ENCODE peak calls at places on chromosomes 12 and 14, in seven cellular contexts. U is fibroblast of the aortic adventitia, J is astrocyte of the spinal cord, L is PC-3, S is transverse colon, V is fibroblast of pulmonary artery, Q is bronchial epithelial cell. W is an unnamed sample.

GRCh38 chr14:58501214-58501816 is 73.8 kb downstream of the KIAA0586 start:
- DNase-seq in J (peak), L (peak), V (peak), Q (peak), S (no peak), U (peak), W (peak)

GRCh38 chr14:95756751-95757150 is 42.8 kb upstream of the TCL1A start:
- DNase-seq in V (no peak), S (no peak), U (no peak), L (no peak), J (no peak), Q (no peak), W (no peak)

GRCh38 chr14:77986808-77987207 is 183.4 kb upstream of the NRXN3 start:
- DNase-seq in Q (no peak), L (no peak), J (peak), U (peak), S (no peak), V (no peak), W (no peak)

GRCh38 chr14:106044949-106045596 is 518.7 kb downstream of the TMEM121 start:
- DNase-seq in V (no peak), S (peak), U (no peak), L (no peak), J (no peak), Q (no peak), W (no peak)

GRCh38 chr12:56434828-56435227 is 14.4 kb downstream of the TIMELESS start:
- DNase-seq in S (no peak), L (no peak), U (no peak), J (no peak), Q (no peak), V (no peak), W (no peak)

GRCh38 chr12:62692884-62693283 is 226.3 kb downstream of the MON2 start:
- DNase-seq in V (peak), S (no peak), U (peak), J (peak), Q (peak), L (no peak), W (no peak)

GRCh38 chr12:89883630-89884364 is 175.2 kb upstream of the ATP2B1 start:
- DNase-seq in U (peak), S (no peak), Q (no peak), V (peak), L (no peak), J (peak), W (no peak)

GRCh38 chr12:46450279-46450748 is 77.7 kb upstream of the SLC38A2 start:
- DNase-seq in U (no peak), Q (no peak), S (peak), L (peak), J (no peak), V (peak), W (no peak)

GRCh38 chr12:50003595-50003994 is 21.7 kb downstream of the RACGAP1 start:
- DNase-seq in U (peak), Q (no peak), L (no peak), J (peak), V (peak), S (no peak), W (no peak)

GRCh38 chr12:121949643-121950397 is 31.4 kb downstream of the CFAP251 start:
- DNase-seq in U (peak), V (peak), J (peak), Q (peak), S (no peak), L (peak), W (no peak)

GRCh38 chr12:94320109-94320508 is 139.6 kb downstream of the CEP83 start:
- DNase-seq in L (no peak), U (no peak), S (no peak), Q (no peak), V (no peak), J (no peak), W (no peak)

GRCh38 chr12:66947119-66947518 is 268.2 kb upstream of the GRIP1 start:
- DNase-seq in Q (peak), U (no peak), J (no peak), S (no peak), V (no peak), L (peak), W (no peak)

GRCh38 chr12:81668475-81668874 is 90.7 kb downstream of the PPFIA2 start:
- DNase-seq in Q (peak), U (peak), V (peak), J (peak), S (no peak), L (peak), W (no peak)

GRCh38 chr12:102933168-102933567 is 16.1 kb upstream of the PAH start:
- DNase-seq in L (no peak), J (no peak), Q (no peak), U (no peak), V (no peak), S (no peak), W (no peak)

GRCh38 chr14:105159344-105159743 is 9.2 kb downstream of the JAG2 start:
- DNase-seq in U (no peak), Q (no peak), S (no peak), V (no peak), J (no peak), L (no peak), W (no peak)

GRCh38 chr14:69615471-69616407 is 4.3 kb downstream of the SUSD6 start:
- DNase-seq in S (peak), Q (peak), L (no peak), V (peak), J (peak), U (peak), W (peak)

GRCh38 chr14:23164949-23165348 is 18.5 kb downstream of the SLC7A8 start:
- DNase-seq in J (no peak), U (no peak), V (no peak), S (no peak), Q (no peak), L (no peak), W (no peak)

GRCh38 chr14:36665887-36666415 is 4.3 kb downstream of the PAX9 start:
- DNase-seq in L (peak), Q (no peak), J (no peak), S (no peak), U (no peak), V (no peak), W (no peak)

GRCh38 chr12:34390171-34390841 is 368.0 kb downstream of the ALG10 start:
- DNase-seq in J (no peak), U (no peak), L (no peak), V (no peak), S (no peak), Q (no peak), W (no peak)

GRCh38 chr14:96267336-96267735 is 11.3 kb downstream of the BDKRB1 start:
- DNase-seq in Q (peak), L (no peak), V (peak), U (peak), J (peak), S (no peak), W (no peak)

GRCh38 chr12:67661311-67662011 is 12.9 kb downstream of the DYRK2 start:
- DNase-seq in V (no peak), U (peak), L (peak), J (peak), Q (peak), S (no peak), W (no peak)

GRCh38 chr14:43056106-43056505 is 1449.4 kb downstream of the LRFN5 start:
- DNase-seq in S (no peak), U (no peak), V (no peak), L (no peak), J (no peak), Q (no peak), W (no peak)

GRCh38 chr12:53173085-53173715 is 7.3 kb upstream of the ZNF740 start:
- DNase-seq in S (no peak), L (peak), Q (peak), J (peak), V (no peak), U (no peak), W (no peak)

GRCh38 chr14:99252940-99253868 is 18.8 kb downstream of the BCL11B start:
- DNase-seq in J (no peak), L (no peak), U (no peak), Q (no peak), S (no peak), V (no peak), W (no peak)

GRCh38 chr12:67415473-67415872 is 146.3 kb downstream of the CAND1 start:
- DNase-seq in U (peak), J (peak), Q (peak), S (no peak), V (peak), L (peak), W (peak)

GRCh38 chr14:69863083-69863482 is 16.1 kb upstream of the SMOC1 start:
- DNase-seq in U (no peak), L (no peak), Q (no peak), V (peak), J (no peak), S (no peak), W (no peak)

GRCh38 chr14:77761205-77761931 is 412 bp upstream of the SNW1 start:
- DNase-seq in J (no peak), V (peak), U (peak), L (peak), S (peak), Q (peak), W (peak)

GRCh38 chr12:74598819-74599218 is 61.2 kb downstream of the ATXN7L3B start:
- DNase-seq in S (no peak), U (peak), Q (peak), L (peak), J (peak), V (no peak), W (no peak)

GRCh38 chr12:101238806-101239329 is 28.8 kb upstream of the SLC5A8 start:
- DNase-seq in S (no peak), Q (no peak), V (no peak), U (no peak), J (no peak), L (no peak), W (no peak)

GRCh38 chr12:119990382-119990874 is 1.4 kb downstream of the BICDL1 start:
- DNase-seq in S (no peak), L (no peak), J (no peak), Q (no peak), U (no peak), V (no peak), W (peak)

GRCh38 chr14:71725802-71726638 is 206.2 kb upstream of the RGS6 start:
- DNase-seq in L (peak), U (peak), J (peak), V (peak), S (no peak), Q (peak), W (no peak)

DNA sequence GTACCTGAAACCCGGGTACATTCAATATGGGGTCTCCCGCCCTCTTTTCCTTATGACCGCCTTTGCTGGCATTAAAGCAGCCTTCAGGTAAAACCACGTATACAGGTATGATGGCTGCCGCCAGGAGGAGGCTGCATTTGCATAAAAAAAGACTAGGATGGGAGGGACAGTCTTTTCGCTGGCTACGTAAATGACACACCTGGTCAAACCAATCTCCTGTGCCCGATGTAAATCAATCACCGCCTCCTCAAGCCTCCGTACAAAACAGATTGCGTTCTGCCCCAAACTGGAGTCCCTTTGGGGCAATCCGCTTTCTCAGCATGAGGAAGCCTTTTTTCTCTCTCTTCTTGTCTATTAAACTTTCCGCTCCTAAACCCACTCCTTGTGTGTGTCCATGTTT is 8.1 kb upstream of the ALDH1L2 start:
- DNase-seq in L (peak), Q (peak), V (no peak), U (no peak), S (peak), J (no peak), W (no peak)
- H3K4me3 ChIP-seq in L (peak), Q (peak), V (no peak), U (no peak), S (no peak), J (no peak), W (no peak)

GRCh38 chr12:41185946-41186345 is 2.2 kb upstream of the PDZRN4 start:
- DNase-seq in S (no peak), J (no peak), Q (no peak), L (no peak), V (no peak), U (no peak), W (no peak)

GRCh38 chr12:41189395-41190251 is 1.5 kb downstream of the PDZRN4 start:
- DNase-seq in L (no peak), Q (no peak), J (peak), U (no peak), V (no peak), S (peak), W (no peak)

GRCh38 chr12:41188058-41188840 is at the start of gene PDZRN4:
- DNase-seq in Q (no peak), U (no peak), J (no peak), L (no peak), S (peak), V (no peak), W (no peak)

GRCh38 chr12:41188841-41189394 is 798 bp downstream of the PDZRN4 start:
- DNase-seq in U (no peak), J (no peak), Q (no peak), S (no peak), L (no peak), V (no peak), W (no peak)

GRCh38 chr12:41184864-41185263 is 3.3 kb upstream of the PDZRN4 start:
- DNase-seq in U (no peak), S (no peak), J (no peak), Q (peak), V (no peak), L (no peak), W (no peak)
- H3K4me3 ChIP-seq in U (no peak), S (no peak), J (no peak), Q (no peak), V (no peak), L (no peak), W (no peak)

DNA sequence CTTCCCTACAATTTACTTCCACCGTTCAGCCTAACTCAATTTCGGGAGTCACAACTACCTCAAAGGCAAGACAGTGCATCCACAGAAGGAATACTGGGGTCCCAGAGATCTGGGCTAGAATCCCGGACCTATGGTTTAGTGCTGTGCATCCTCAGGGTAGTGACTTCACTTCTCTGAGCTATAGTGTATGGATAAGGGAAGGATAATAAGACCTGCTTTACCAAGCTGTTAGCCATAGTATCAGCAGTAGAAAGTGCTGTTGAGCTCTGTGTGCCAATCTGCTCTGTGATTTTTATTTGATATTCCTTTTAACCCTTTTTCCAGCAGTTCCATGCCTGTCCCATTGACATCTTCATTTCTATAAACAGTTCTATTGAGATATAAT is 1044.3 kb downstream of the BCL11B start:
- DNase-seq in J (no peak), L (no peak), Q (no peak), U (no peak), S (no peak), V (no peak), W (no peak)
- H3K4me3 ChIP-seq in J (no peak), L (no peak), Q (no peak), U (no peak), S (no peak), V (no peak), W (no peak)

GRCh38 chr12:109065154-109065852 is 12.9 kb downstream of the USP30 start:
- DNase-seq in Q (no peak), U (no peak), J (no peak), V (no peak), L (no peak), S (peak), W (no peak)

GRCh38 chr12:109074866-109075265 is 18.4 kb downstream of the ALKBH2 start:
- DNase-seq in L (no peak), U (no peak), V (no peak), Q (no peak), J (no peak), S (no peak), W (no peak)

GRCh38 chr12:109064143-109064542 is 11.8 kb downstream of the USP30 start:
- DNase-seq in Q (no peak), U (no peak), L (no peak), V (no peak), J (no peak), S (no peak), W (no peak)

GRCh38 chr12:109065853-109066193 is 13.4 kb downstream of the USP30 start:
- DNase-seq in Q (no peak), V (no peak), L (no peak), J (no peak), U (no peak), S (no peak), W (no peak)

GRCh38 chr12:109069307-109070231 is 17.2 kb downstream of the USP30 start:
- DNase-seq in J (no peak), Q (no peak), V (no peak), L (no peak), U (no peak), S (peak), W (no peak)
- H3K4me3 ChIP-seq in J (no peak), Q (no peak), V (no peak), L (no peak), U (no peak), S (peak), W (no peak)

GRCh38 chr14:61104358-61104757 is 123.3 kb downstream of the SLC38A6 start:
- DNase-seq in U (no peak), Q (no peak), L (no peak), V (no peak), S (no peak), J (no peak), W (no peak)

GRCh38 chr14:61099221-61099835 is 118.3 kb downstream of the SLC38A6 start:
- DNase-seq in Q (no peak), U (peak), L (no peak), J (no peak), V (peak), S (no peak), W (no peak)

GRCh38 chr14:61103541-61104339 is 122.7 kb downstream of the SLC38A6 start:
- DNase-seq in U (peak), Q (peak), L (peak), J (peak), V (peak), S (peak), W (no peak)

GRCh38 chr14:61101803-61102548 is 120.9 kb downstream of the SLC38A6 start:
- DNase-seq in L (peak), Q (peak), J (peak), V (peak), S (no peak), U (peak), W (peak)

DNA sequence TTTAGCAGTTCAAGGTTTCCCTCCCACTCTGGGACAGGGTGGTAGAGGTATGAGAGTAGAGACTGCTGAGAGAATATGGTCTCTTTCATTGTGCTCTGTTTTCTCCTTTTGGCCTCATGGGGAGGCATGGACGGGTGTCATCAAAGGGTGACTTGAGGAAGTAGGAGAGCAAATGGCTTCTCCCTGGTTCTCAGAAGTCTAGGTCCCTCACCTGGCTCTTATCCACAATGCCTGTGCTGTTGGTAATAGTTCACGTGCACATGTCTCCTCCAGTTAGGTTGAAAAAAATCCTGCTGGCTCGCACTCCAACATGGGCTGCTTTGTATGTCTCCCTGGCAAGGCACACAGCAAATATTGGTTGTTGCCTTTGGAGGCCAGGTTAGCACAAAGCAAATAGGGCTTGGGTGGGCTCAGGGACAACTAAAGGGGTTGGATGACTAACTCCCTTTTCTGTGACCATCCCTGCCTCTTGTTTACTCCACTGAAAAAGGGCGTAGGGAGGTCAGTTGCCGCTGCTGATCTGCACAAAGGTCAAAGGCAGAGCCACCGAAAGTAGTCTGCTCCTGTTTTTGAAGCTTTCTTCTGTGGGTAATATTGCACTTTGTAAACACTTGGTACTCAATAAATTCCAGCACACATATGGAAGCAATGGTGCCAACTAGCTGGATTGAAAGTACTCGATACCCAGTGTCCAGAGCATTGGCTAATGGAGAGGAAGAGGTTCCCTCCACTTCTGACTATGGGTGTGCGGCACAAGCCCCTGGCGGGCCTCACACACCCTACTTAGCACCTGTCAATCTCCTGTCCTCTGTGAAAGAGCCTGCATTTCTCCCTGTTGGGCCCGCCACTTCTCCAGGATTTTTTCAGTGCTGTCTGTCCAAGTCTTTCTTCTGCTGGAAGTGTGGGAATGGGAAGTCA is 121.8 kb downstream of the SLC38A6 start:
- DNase-seq in Q (no peak), L (peak), U (no peak), S (no peak), J (no peak), V (no peak), W (peak)
- H3K4me3 ChIP-seq in Q (no peak), L (peak), U (no peak), S (no peak), J (no peak), V (no peak), W (no peak)

GRCh38 chr12:54984602-54985376 is at the start of gene TESPA1:
- DNase-seq in J (no peak), U (no peak), L (no peak), Q (no peak), S (peak), V (no peak), W (peak)

GRCh38 chr12:54987611-54988231 is 3.2 kb upstream of the TESPA1 start:
- DNase-seq in V (no peak), J (no peak), Q (no peak), S (no peak), U (no peak), L (no peak), W (no peak)

GRCh38 chr12:54981796-54982195 is 2.8 kb downstream of the TESPA1 start:
- DNase-seq in Q (no peak), V (no peak), J (no peak), U (no peak), S (no peak), L (no peak), W (no peak)

GRCh38 chr12:54980341-54980740 is 4.2 kb downstream of the TESPA1 start:
- DNase-seq in U (no peak), L (no peak), S (no peak), J (no peak), V (no peak), Q (no peak), W (no peak)

GRCh38 chr12:54983536-54984102 is 943 bp downstream of the TESPA1 start:
- DNase-seq in V (no peak), Q (no peak), L (no peak), J (no peak), S (no peak), U (no peak), W (no peak)
- H3K4me3 ChIP-seq in V (no peak), Q (no peak), L (no peak), J (no peak), S (peak), U (no peak), W (peak)